ENCODE peak calls at places on chromosomes 2 and 18, in six cellular contexts. E, I, A, P, Q and F are unnamed samples.
A peak's percentile ranks its signal among the peaks of the same experiment; 100 is the strongest.

GRCh38 chr2:113930448-113930847 is 40.6 kb downstream of the ACTR3 start:
- DNase-seq in E (no peak), I (no peak), A (no peak), P (no peak), Q (no peak), F (no peak)

GRCh38 chr2:106165064-106165463 is 29.0 kb downstream of the UXS1 start:
- DNase-seq in E (no peak), I (no peak), A (no peak), P (no peak), Q (no peak), F (no peak)

GRCh38 chr18:51437280-51438271 is 240.1 kb upstream of the MEX3C start:
- DNase-seq in E (no peak), I (no peak), A (no peak), P (no peak), Q (no peak), F (no peak)

GRCh38 chr2:55361465-55362189 is 58.0 kb downstream of the CCDC88A start:
- DNase-seq in E (no peak), I (no peak), A (no peak), P (no peak), Q (no peak), F (no peak)

GRCh38 chr2:176084629-176085119 is 912 bp upstream of the EVX2 start:
- DNase-seq in E (no peak), I (no peak), A (no peak), P (no peak), Q (no peak), F (no peak)

GRCh38 chr18:49907346-49907929 is 94.1 kb upstream of the ACAA2 start:
- DNase-seq in E (no peak), I (no peak), A (no peak), P (no peak), Q (no peak), F (no peak)

GRCh38 chr2:205683991-205684390 is 1.7 kb downstream of the NRP2 start:
- DNase-seq in E (no peak), I (no peak), A (no peak), P (no peak), Q (no peak), F (no peak)

GRCh38 chr2:188050716-188051115 is 241.0 kb upstream of the GULP1 start:
- DNase-seq in E (no peak), I (no peak), A (no peak), P (no peak), Q (no peak), F (no peak)

GRCh38 chr2:174495365-174496012 is 8.7 kb upstream of the GPR155 start:
- DNase-seq in E (no peak), I (no peak), A (no peak), P (no peak), Q (no peak), F (no peak)

GRCh38 chr2:46769809-46770208 is 145.8 kb downstream of the MCFD2 start:
- DNase-seq in E (no peak), I (no peak), A (no peak), P (no peak), Q (no peak), F (no peak)

GRCh38 chr18:56068030-56068671 is 480.2 kb upstream of the TCF4 start:
- DNase-seq in E (no peak), I (peak; percentile 22), A (no peak), P (peak; percentile 22), Q (no peak), F (no peak)

GRCh38 chr2:78865663-78866062 is 159.8 kb upstream of the REG3G start:
- DNase-seq in E (no peak), I (no peak), A (no peak), P (no peak), Q (no peak), F (no peak)

GRCh38 chr2:134435936-134436335 is 182.1 kb downstream of the MGAT5 start:
- DNase-seq in E (no peak), I (no peak), A (no peak), P (no peak), Q (no peak), F (no peak)

GRCh38 chr2:33276868-33277503 is 199.5 kb upstream of the RASGRP3 start:
- DNase-seq in E (no peak), I (no peak), A (no peak), P (no peak), Q (no peak), F (no peak)

GRCh38 chr2:100673691-100674485 is 111.1 kb downstream of the PDCL3 start:
- DNase-seq in E (no peak), I (no peak), A (no peak), P (no peak), Q (no peak), F (no peak)

GRCh38 chr2:62291517-62292137 is 95.7 kb downstream of the B3GNT2 start:
- DNase-seq in E (no peak), I (no peak), A (no peak), P (no peak), Q (no peak), F (no peak)

GRCh38 chr18:48191494-48191893 is 217.7 kb downstream of the ZBTB7C start:
- DNase-seq in E (no peak), I (no peak), A (no peak), P (no peak), Q (no peak), F (peak; percentile 19)

GRCh38 chr2:74278694-74279093 is 64.5 kb downstream of the SLC4A5 start:
- DNase-seq in E (no peak), I (no peak), A (no peak), P (no peak), Q (no peak), F (no peak)

GRCh38 chr2:207113403-207113802 is 52.3 kb downstream of the KLF7 start:
- DNase-seq in E (no peak), I (no peak), A (no peak), P (no peak), Q (no peak), F (no peak)

GRCh38 chr18:39909706-39910105 is 2045.3 kb upstream of the PIK3C3 start:
- DNase-seq in E (no peak), I (no peak), A (no peak), P (no peak), Q (no peak), F (peak; percentile 70)

GRCh38 chr18:36636237-36636792 is 192.5 kb downstream of the TPGS2 start:
- DNase-seq in E (no peak), I (no peak), A (no peak), P (no peak), Q (no peak), F (no peak)

GRCh38 chr2:133130548-133131246 is 437.6 kb downstream of the NCKAP5 start:
- DNase-seq in E (no peak), I (no peak), A (no peak), P (no peak), Q (no peak), F (no peak)

GRCh38 chr2:200454839-200455801 is 54.7 kb downstream of the KCTD18 start:
- DNase-seq in E (no peak), I (peak; percentile 47), A (peak; percentile 28), P (no peak), Q (no peak), F (no peak)

GRCh38 chr18:22778996-22779395 is 154.1 kb upstream of the RBBP8 start:
- DNase-seq in E (no peak), I (no peak), A (no peak), P (no peak), Q (no peak), F (no peak)